ENCODE peak calls at places on chromosomes 2 and 18, in four cellular contexts. K is stimulated activated CD8-positive, alpha-beta memory T cell treated with anti-CD3 and anti-CD28 coated beads, Interleukin-4, amount 100 ng/mL, for 24 hours; Q is endothelial cell; R is hepatic stellate cell. T is an unnamed sample.
A peak's percentile ranks its signal among the peaks of the same experiment; 100 is the strongest.

GRCh38 chr2:174465327-174465726 is 21.5 kb downstream of the GPR155 start:
- DNase-seq in Q (no peak), K (no peak), R (peak; percentile 7), T (no peak)

GRCh38 chr2:157303612-157304011 is 22.0 kb downstream of the ERMN start:
- DNase-seq in R (no peak), K (no peak), Q (no peak), T (no peak)

GRCh38 chr18:45686892-45687611 is 36.9 kb upstream of the SLC14A1 start:
- DNase-seq in R (no peak), Q (no peak), K (no peak), T (peak; percentile 62)

GRCh38 chr18:76709659-76710645 is 112.4 kb upstream of the ZNF236 start:
- DNase-seq in Q (peak; percentile 65), R (peak; percentile 75), K (peak; percentile 28), T (peak; percentile 25)

GRCh38 chr2:62287895-62288589 is 92.1 kb downstream of the B3GNT2 start:
- DNase-seq in K (peak; percentile 54), Q (no peak), R (peak; percentile 22), T (no peak)

GRCh38 chr2:173311844-173312606 is 42.6 kb upstream of the CDCA7 start:
- DNase-seq in K (no peak), R (no peak), Q (no peak), T (no peak)

GRCh38 chr2:24870891-24871705 is 48.9 kb downstream of the ADCY3 start:
- DNase-seq in Q (no peak), R (peak; percentile 47), K (no peak), T (no peak)

GRCh38 chr2:136013962-136014361 is 28.5 kb upstream of the DARS1 start:
- DNase-seq in Q (no peak), R (no peak), K (no peak), T (no peak)

GRCh38 chr18:75607701-75608100 is 180.2 kb upstream of the SMIM21 start:
- DNase-seq in R (no peak), Q (no peak), K (no peak), T (no peak)

GRCh38 chr2:79432731-79433146 is 80.1 kb upstream of the CTNNA2 start:
- DNase-seq in K (no peak), R (no peak), Q (no peak), T (no peak)

GRCh38 chr2:68463287-68463877 is 3.7 kb downstream of the FBXO48 start:
- DNase-seq in R (peak; percentile 38), Q (no peak), K (no peak), T (no peak)

GRCh38 chr2:8684885-8685696 is 3.2 kb downstream of the ID2 start:
- DNase-seq in Q (peak; percentile 46), R (peak; percentile 57), K (peak; percentile 48), T (peak; percentile 57)

GRCh38 chr18:11809895-11810294 is 41.3 kb upstream of the CHMP1B start:
- DNase-seq in R (no peak), Q (no peak), K (no peak), T (no peak)

GRCh38 chr18:10797882-10798281 is 272.1 kb downstream of the NAPG start:
- DNase-seq in K (no peak), R (no peak), Q (no peak), T (no peak)

GRCh38 chr18:79353238-79353637 is 42.5 kb upstream of the NFATC1 start:
- DNase-seq in R (peak; percentile 24), Q (peak; percentile 65), K (no peak), T (no peak)

GRCh38 chr18:64337018-64337417 is 188.1 kb upstream of the LINC00305 start:
- DNase-seq in R (no peak), K (no peak), Q (no peak), T (no peak)

GRCh38 chr2:151439127-151439526 is 29.4 kb downstream of the RIF1 start:
- DNase-seq in K (no peak), Q (no peak), R (no peak), T (no peak)

GRCh38 chr2:235605999-235606715 is 112.3 kb downstream of the AGAP1 start:
- DNase-seq in R (no peak), Q (no peak), K (no peak), T (no peak)

GRCh38 chr2:172743143-172743542 is 7.5 kb downstream of the RAPGEF4 start:
- DNase-seq in Q (no peak), K (no peak), R (no peak), T (no peak)

GRCh38 chr2:157839162-157839801 is 36.8 kb downstream of the ACVR1 start:
- DNase-seq in K (no peak), Q (peak; percentile 17), R (peak; percentile 33), T (no peak)

GRCh38 chr2:113892004-113892740 is 2.3 kb downstream of the ACTR3 start:
- DNase-seq in K (no peak), R (no peak), Q (no peak), T (no peak)

GRCh38 chr2:217918220-217919024 is 84.4 kb downstream of the TNS1 start:
- DNase-seq in R (peak; percentile 72), Q (peak; percentile 37), K (no peak), T (no peak)

GRCh38 chr2:23480991-23481797 is 96.2 kb downstream of the KLHL29 start:
- DNase-seq in K (no peak), R (peak; percentile 87), Q (no peak), T (no peak)